ENCODE peak calls at places on chromosome X, in seven cellular contexts. Z is heart left ventricle, J is IMR-90, O is fibroblast of mammary gland, R is body of pancreas, F is GM06990, M is fibroblast of villous mesenchyme. U is an unnamed sample.

GRCh38 chrX:146224442-146224841 is 406.8 kb downstream of the SLITRK2 start:
- DNase-seq in Z (no peak), J (no peak), O (no peak), R (no peak), F (no peak), M (no peak), U (no peak)

GRCh38 chrX:19625612-19626011 is 110.3 kb upstream of the MAP3K15 start:
- DNase-seq in Z (no peak), J (no peak), O (peak; percentile 9), R (no peak), F (no peak), M (no peak), U (no peak)

GRCh38 chrX:12225073-12225472 is 86.8 kb downstream of the FRMPD4 start:
- DNase-seq in Z (no peak), J (no peak), O (peak; percentile 2), R (no peak), F (no peak), M (peak; percentile 33), U (no peak)

GRCh38 chrX:38277802-38278201 is 49.5 kb downstream of the RPGR start:
- DNase-seq in Z (no peak), J (no peak), O (no peak), R (no peak), F (no peak), M (peak; percentile 30), U (no peak)

GRCh38 chrX:153494541-153495361 is at the start of gene BGN:
- DNase-seq in Z (peak; percentile 78), J (peak; percentile 44), O (peak; percentile 34), R (no peak), F (no peak), M (peak; percentile 38), U (no peak)

GRCh38 chrX:107537815-107538214 is 88.4 kb downstream of the FRMPD3 start:
- DNase-seq in Z (no peak), J (peak; percentile 50), O (peak; percentile 62), R (peak; percentile 17), F (no peak), M (peak; percentile 53), U (peak; percentile 41)

GRCh38 chrX:150313514-150313913 is 49.6 kb upstream of the MAMLD1 start:
- DNase-seq in Z (no peak), J (no peak), O (no peak), R (no peak), F (no peak), M (no peak), U (no peak)

GRCh38 chrX:2872937-2873336 is 44.2 kb downstream of the GYG2 start:
- DNase-seq in Z (no peak), J (no peak), O (no peak), R (no peak), F (no peak), M (peak; percentile 69), U (no peak)

GRCh38 chrX:133838761-133839676 is 146.4 kb downstream of the GPC3 start:
- DNase-seq in Z (no peak), J (peak; percentile 28), O (peak; percentile 45), R (peak; percentile 17), F (no peak), M (peak; percentile 32), U (peak; percentile 13)

GRCh38 chrX:131828482-131828881 is 194.6 kb upstream of the STK26 start:
- DNase-seq in Z (no peak), J (no peak), O (no peak), R (no peak), F (no peak), M (no peak), U (no peak)

GRCh38 chrX:131827935-131828334 is 195.2 kb upstream of the STK26 start:
- DNase-seq in Z (no peak), J (no peak), O (no peak), R (no peak), F (peak; percentile 33), M (peak; percentile 65), U (no peak)

GRCh38 chrX:131830400-131831184 is 192.5 kb upstream of the STK26 start:
- DNase-seq in Z (peak; percentile 66), J (peak; percentile 69), O (peak; percentile 68), R (peak; percentile 68), F (no peak), M (peak; percentile 91), U (peak; percentile 63)

GRCh38 chrX:131826572-131826971 is 196.5 kb upstream of the STK26 start:
- DNase-seq in Z (no peak), J (no peak), O (no peak), R (no peak), F (no peak), M (no peak), U (no peak)

GRCh38 chrX:131831185-131831520 is 191.9 kb upstream of the STK26 start:
- DNase-seq in Z (no peak), J (peak; percentile 3), O (peak; percentile 7), R (no peak), F (no peak), M (no peak), U (no peak)
- H3K4me3 ChIP-seq in Z (no peak overlapping the region), J (peak overlapping the region; percentile 28), O (no peak overlapping the region), R (no peak overlapping the region), F (no peak overlapping the region), M (peak overlapping the region; percentile 35), U (no peak overlapping the region)

DNA sequence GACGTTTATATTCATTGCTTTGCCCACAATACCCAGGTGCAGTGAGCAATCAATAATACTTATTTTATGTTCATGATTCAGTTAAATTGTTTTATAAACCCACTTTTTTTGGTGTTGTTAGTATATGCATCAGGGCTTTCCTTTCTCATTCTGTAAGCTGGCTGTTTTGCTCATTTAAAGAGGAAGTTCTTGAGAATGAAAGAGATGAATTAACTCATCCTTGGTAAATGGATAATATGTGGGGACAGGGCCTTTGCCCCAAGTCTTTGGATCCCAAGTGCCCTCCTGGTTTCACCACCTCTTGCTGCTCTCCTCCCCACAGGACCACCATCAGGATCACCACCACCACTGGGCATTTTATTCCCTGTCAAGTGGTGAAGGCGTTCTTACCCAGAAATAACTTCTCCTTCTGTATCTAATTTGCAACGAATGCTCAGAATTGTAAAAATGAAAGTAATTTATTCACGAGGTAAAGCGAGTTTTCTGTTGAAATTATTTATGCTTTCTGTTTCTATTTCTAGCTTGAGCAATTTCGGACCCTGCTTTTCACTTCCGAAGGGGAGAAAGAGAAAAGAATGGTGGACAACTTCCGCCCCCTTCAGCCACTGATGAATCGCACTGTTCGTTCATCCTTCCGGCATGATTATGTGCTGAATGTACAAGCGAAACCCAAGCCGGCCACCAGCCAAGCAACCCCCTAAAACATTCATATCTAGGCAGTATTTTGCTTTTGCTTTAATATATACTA is 8.1 kb upstream of the ZRSR2 start:
- DNase-seq in Z (no peak), J (no peak), O (no peak), R (no peak), F (peak; percentile 63), M (no peak), U (peak; percentile 2)
- TF ChIP-seq CTCF in Z (no peak), J (no peak), O (no peak), R (no peak), F (no peak), M (no peak), U (no peak)

GRCh38 chrX:13419918-13420317 is 100.1 kb upstream of the ATXN3L start:
- DNase-seq in Z (no peak), J (no peak), O (no peak), R (no peak), F (no peak), M (no peak), U (no peak)
- H3K4me3 ChIP-seq in Z (no peak overlapping the region), J (no peak overlapping the region), O (no peak overlapping the region), R (no peak overlapping the region), F (no peak overlapping the region), M (no peak overlapping the region), U (no peak overlapping the region)

GRCh38 chrX:21661316-21661715 is 3.2 kb upstream of the KLHL34 start:
- DNase-seq in Z (no peak), J (no peak), O (no peak), R (no peak), F (no peak), M (no peak), U (no peak)

GRCh38 chrX:21666252-21666651 is 8.1 kb upstream of the KLHL34 start:
- DNase-seq in Z (no peak), J (no peak), O (no peak), R (no peak), F (no peak), M (no peak), U (no peak)

GRCh38 chrX:21662761-21663160 is 4.6 kb upstream of the KLHL34 start:
- DNase-seq in Z (no peak), J (no peak), O (no peak), R (no peak), F (no peak), M (no peak), U (no peak)

GRCh38 chrX:21666679-21667078 is 8.5 kb upstream of the KLHL34 start:
- DNase-seq in Z (no peak), J (peak; percentile 22), O (peak; percentile 2), R (no peak), F (no peak), M (no peak), U (peak; percentile 15)
- TF ChIP-seq CTCF in Z (no peak), J (no peak), O (no peak), R (no peak), F (no peak), M (no peak), U (no peak)

DNA sequence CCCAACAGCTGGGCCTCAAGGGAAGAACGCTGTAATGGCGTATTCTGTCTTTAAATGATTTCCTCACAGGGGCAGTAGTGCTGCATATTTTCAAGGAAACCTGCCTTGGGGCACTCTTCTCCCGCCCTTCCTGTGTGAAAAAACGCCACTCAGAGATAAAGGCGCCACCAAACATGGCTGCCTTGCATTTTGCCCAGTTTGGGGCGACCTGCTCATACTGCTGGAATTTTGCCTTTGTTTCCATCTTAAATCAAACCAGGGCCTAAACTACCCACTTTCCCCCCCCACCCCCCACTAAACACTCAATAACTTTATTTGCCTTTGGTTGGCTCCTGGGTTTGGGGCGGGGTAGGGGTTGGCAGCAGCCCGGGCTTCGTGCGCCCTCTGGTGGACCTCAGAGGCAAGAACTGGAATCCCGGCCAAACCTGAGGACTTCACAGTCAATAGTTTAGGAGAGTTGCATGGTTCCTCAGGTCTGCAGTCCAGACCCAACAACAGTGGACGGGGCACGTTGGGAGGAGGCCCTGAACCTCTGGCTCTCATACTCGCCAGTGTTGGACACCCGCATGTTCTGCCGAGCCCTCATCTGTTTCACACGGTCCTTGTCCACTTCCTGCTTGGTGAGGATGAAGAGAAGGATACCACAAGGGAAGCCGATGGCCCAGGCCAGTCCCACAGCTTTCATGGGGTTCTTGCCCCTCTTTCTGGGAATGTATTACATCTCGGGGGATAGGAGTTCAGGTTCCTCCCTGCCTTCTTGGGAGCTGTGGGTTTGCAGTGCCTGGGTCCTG is 220.1 kb upstream of the STK26 start:
- DNase-seq in Z (no peak), J (peak; percentile 52), O (peak; percentile 46), R (no peak), F (peak; percentile 72), M (peak; percentile 85), U (no peak)
- H3K4me3 ChIP-seq in Z (peak overlapping the region; percentile 24), J (peak overlapping the region; percentile 39), O (peak overlapping the region; percentile 22), R (no peak overlapping the region), F (peak overlapping the region; percentile 39), M (peak overlapping the region; percentile 41), U (no peak overlapping the region)

DNA sequence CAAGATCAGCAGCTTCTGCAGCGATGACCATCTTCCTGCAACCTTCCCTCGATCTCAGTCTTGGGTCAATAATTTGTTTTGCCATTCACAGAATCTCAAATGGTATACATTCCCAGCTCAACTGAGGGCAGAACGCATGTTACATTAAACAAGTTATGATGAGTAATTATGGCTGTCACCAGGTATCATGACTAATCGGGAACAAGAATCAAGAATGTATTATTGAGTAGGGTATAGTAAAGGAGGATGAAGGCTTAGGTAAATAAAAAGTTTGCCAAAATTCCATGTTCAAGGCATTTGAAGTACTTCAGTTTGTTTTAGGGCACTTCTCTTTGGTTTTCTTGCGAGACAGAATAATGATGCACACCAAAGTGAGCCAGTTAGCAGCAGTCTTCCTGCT is 194.1 kb downstream of the SH2D1A start:
- DNase-seq in Z (no peak), J (no peak), O (no peak), R (no peak), F (no peak), M (no peak), U (no peak)
- TF ChIP-seq CTCF in Z (no peak), J (no peak), O (no peak), R (no peak), F (no peak), M (no peak), U (no peak)